ENCODE peak calls at places on chromosomes 7 and 10, in four cellular contexts. I, S, Z and C are unnamed samples.

GRCh38 chr10:132033632-132034031 is 32.1 kb upstream of the JAKMIP3 start:
- DNase-seq in I (no peak), S (no peak), Z (peak), C (no peak)

GRCh38 chr7:112791465-112792168 is 1.4 kb upstream of the TMEM168 start:
- DNase-seq in I (no peak), S (no peak), Z (no peak), C (no peak)

GRCh38 chr10:13759167-13759566 is 172.4 kb downstream of the PRPF18 start:
- DNase-seq in I (no peak), S (peak), Z (no peak), C (no peak)

GRCh38 chr7:27277628-27278027 is 35.0 kb downstream of the EVX1 start:
- DNase-seq in I (no peak), S (peak), Z (peak), C (no peak)

GRCh38 chr7:121313793-121314676 is 14.8 kb upstream of the WNT16 start:
- DNase-seq in I (no peak), S (no peak), Z (no peak), C (no peak)

GRCh38 chr10:113709221-113709838 is 29.6 kb downstream of the CASP7 start:
- DNase-seq in I (no peak), S (peak), Z (no peak), C (no peak)

GRCh38 chr10:63133787-63134557 is 844 bp downstream of the NRBF2 start:
- DNase-seq in I (no peak), S (peak), Z (no peak), C (peak)

GRCh38 chr10:6456067-6456466 is 124.0 kb downstream of the PRKCQ start:
- DNase-seq in I (no peak), S (no peak), Z (no peak), C (no peak)

GRCh38 chr10:51961401-51961800 is 262.0 kb upstream of the CSTF2T start:
- DNase-seq in I (no peak), S (no peak), Z (no peak), C (no peak)

GRCh38 chr10:26733750-26734568 is 36.5 kb downstream of the PDSS1 start:
- DNase-seq in I (no peak), S (no peak), Z (peak), C (no peak)
- H3K27ac ChIP-seq in I (no peak), S (no peak), Z (peak), C (no peak)

GRCh38 chr7:82335927-82336326 is 107.7 kb downstream of the CACNA2D1 start:
- DNase-seq in I (no peak), S (peak), Z (no peak), C (no peak)
- TF ChIP-seq CTCF in I (no peak), S (no peak), Z (no peak), C (no peak)

DNA sequence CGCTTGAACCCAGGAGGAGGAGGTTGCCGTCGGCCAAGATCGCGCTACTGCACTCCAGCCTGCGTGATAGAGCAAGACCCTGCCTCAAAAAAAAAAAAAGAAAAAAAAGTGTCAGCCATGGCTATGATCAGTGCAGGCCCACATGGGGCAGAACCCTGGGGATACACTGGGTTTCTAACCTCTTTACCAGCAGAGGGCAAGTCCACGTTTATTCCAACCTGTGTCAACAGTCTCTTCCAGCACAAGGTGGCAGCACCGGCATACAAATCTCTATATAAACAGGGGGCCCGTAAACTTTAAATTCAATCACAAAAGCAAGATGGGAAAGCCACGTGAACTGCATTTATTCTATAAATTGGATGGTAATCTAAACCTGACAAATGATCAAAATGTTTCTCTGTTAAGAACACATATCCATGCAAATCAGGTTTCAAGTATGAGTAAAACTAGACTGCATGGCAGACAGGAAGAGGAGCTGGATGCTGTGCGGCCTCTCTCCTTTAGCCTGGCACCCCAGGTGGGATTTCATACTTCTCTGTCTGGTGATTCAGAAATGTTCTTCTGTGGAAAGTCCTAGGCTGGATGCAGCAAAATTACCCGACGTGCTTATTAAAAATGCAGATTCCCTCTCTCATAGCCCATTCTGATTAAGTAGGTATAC is 60.0 kb upstream of the STEAP1B start:
- DNase-seq in I (peak), S (peak), Z (no peak), C (no peak)
- H3K27ac ChIP-seq in I (peak), S (peak), Z (no peak), C (no peak)

GRCh38 chr10:118102116-118102515 is 55.4 kb upstream of the RAB11FIP2 start:
- DNase-seq in I (no peak), S (no peak), Z (no peak), C (no peak)

GRCh38 chr10:118107040-118107439 is 60.3 kb upstream of the RAB11FIP2 start:
- DNase-seq in I (no peak), S (no peak), Z (no peak), C (no peak)

GRCh38 chr10:118108194-118109026 is 61.7 kb upstream of the RAB11FIP2 start:
- DNase-seq in I (no peak), S (no peak), Z (no peak), C (no peak)

GRCh38 chr10:118107541-118107940 is 60.8 kb upstream of the RAB11FIP2 start:
- DNase-seq in I (no peak), S (no peak), Z (no peak), C (no peak)

DNA sequence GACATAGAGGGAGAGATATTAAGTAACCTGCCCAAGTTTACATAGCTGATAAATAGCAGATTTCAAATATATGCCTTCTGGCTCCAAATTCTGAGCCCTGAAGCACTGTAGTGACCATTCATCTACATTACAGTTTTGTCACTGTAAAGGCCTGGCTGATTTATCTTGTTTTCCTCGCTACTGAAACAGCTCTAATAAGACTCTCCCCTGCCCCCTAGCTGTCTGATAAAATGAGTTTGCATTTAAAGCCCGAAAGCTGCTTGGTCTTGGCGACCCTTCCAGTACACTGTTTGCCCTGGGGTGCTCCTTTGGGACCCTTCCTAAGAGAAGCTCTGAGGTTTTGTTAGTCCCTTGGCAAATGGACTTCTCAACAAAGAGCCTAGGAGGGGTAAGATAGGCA is 59.7 kb upstream of the RAB11FIP2 start:
- DNase-seq in I (no peak), S (peak), Z (no peak), C (no peak)
- TF ChIP-seq CTCF in I (peak), S (peak), Z (peak), C (no peak)

GRCh38 chr7:3683886-3684539 is 383.0 kb downstream of the SDK1 start:
- DNase-seq in I (no peak), S (no peak), Z (no peak), C (no peak)

GRCh38 chr7:3682028-3682712 is 381.1 kb downstream of the SDK1 start:
- DNase-seq in I (no peak), S (no peak), Z (no peak), C (no peak)

GRCh38 chr7:3691478-3692151 is 390.6 kb downstream of the SDK1 start:
- DNase-seq in I (no peak), S (no peak), Z (no peak), C (no peak)

GRCh38 chr7:3688842-3689241 is 387.8 kb downstream of the SDK1 start:
- DNase-seq in I (no peak), S (no peak), Z (no peak), C (no peak)

DNA sequence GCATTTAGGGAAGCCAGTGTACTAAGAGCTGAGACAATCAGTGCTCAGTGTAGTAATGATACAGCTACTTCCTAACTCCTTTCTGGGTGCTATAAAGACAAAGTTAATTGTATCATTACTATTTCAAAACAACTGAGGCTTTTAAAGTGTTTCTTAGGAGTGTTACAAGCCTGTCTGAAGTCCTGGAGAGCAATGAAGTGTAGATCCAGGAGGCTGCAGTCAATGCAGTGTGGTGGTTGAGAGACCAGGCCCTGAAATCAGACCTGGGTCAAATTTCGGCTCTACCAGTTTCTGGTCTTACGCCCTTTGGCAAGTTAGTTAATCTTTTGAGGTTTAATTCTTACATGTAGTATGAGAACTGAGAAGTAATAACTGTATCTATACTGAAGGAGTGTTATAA is 387.0 kb downstream of the SDK1 start:
- DNase-seq in I (no peak), S (no peak), Z (no peak), C (no peak)
- H3K27ac ChIP-seq in I (no peak), S (no peak), Z (no peak), C (no peak)

DNA sequence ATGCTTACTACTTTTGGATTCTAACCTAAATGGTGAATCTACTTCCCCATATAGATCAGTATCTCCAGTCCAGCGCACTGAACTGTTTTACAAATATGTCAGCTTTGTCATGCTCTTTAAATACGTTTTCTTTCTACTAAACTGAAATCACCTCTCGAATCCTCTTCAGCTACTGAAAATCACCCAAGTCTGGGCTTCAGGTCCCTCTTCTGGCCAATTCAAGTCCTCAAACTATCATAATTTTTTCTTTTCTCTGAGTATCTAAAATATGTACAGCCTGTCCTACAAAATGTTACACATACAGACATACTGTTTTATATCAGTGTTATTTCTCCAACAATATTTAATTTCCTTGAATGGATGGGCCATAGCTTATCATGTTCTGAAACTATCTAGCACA is 84.2 kb downstream of the CACNA2D1 start:
- DNase-seq in I (no peak), S (no peak), Z (no peak), C (no peak)
- TF ChIP-seq CTCF in I (no peak), S (no peak), Z (no peak), C (no peak)

DNA sequence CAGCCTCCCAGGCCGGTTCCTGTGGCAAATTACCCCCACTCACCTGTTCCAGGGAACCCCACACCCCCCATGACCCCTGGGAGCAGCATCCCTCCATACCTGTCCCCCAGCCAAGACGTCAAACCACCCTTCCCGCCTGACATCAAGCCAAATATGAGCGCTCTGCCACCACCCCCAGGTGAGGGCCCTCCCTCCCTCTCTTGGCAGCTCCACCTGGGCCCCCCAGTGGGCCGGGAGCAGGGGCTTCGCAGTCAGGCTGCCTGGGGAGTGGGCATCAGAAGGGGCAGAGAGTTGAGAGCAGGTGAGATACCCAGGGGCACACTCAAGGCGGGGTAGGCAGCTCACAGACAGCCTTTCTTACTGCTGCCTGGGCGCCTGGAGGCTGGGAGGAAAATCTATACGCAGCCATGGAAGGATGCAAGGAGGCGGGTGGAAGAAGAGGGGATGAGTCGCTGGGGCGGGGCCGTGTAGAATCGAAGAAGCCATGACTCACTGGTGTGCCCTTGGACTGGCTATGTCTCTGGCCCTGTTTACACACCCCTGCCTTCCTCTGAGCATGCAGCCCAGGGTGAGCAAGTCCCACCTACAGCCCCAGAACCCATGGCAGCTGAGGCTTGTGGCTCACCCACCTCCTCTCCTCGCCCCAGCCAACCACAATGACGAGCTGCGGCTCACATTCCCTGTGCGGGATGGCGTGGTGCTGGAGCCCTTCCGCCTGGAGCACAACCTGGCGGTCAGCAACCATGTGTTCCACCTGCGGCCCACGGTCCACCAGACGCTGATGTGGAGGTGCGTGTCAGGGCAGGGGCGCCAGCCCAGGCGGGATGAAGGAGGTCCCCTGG is 48.6 kb upstream of the PPIF start:
- DNase-seq in I (no peak), S (peak), Z (peak), C (no peak)
- H3K27ac ChIP-seq in I (peak), S (peak), Z (peak), C (peak)

GRCh38 chr7:48101880-48102448 is 12.9 kb downstream of the UPP1 start:
- DNase-seq in I (no peak), S (no peak), Z (no peak), C (no peak)
- TF ChIP-seq CTCF in I (no peak), S (no peak), Z (peak), C (no peak)

GRCh38 chr7:124915242-124915641 is 14.4 kb downstream of the POT1 start:
- DNase-seq in I (no peak), S (no peak), Z (no peak), C (no peak)

GRCh38 chr7:124909808-124910207 is 19.8 kb downstream of the POT1 start:
- DNase-seq in I (no peak), S (no peak), Z (no peak), C (no peak)

GRCh38 chr7:124912972-124913371 is 16.7 kb downstream of the POT1 start:
- DNase-seq in I (no peak), S (no peak), Z (no peak), C (no peak)

GRCh38 chr7:124918662-124919061 is 11.0 kb downstream of the POT1 start:
- DNase-seq in I (no peak), S (peak), Z (no peak), C (no peak)

DNA sequence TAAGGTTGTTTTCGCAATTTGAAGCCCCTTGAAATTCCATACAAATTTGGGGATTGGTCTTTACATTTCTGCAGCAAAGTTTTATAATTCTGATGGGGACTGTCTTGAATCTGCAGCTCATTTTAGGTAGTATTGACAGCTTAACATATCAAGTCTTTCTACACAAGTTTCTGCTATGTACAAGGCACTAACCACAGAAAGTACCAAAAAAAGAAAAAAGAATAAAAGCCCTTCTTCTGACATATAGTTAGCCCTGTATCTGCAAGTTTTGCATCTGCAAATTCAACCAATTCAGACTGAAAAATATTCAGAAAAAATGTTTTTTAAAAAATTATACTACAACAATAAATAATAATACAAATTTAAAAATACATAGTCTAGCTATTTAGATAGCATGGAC is 15.3 kb downstream of the POT1 start:
- DNase-seq in I (no peak), S (no peak), Z (no peak), C (no peak)
- H3K27ac ChIP-seq in I (no peak), S (no peak), Z (no peak), C (no peak)